ENCODE peak calls at places on chromosomes 6 and 20, in eight cellular contexts. J is mammary epithelial cell, B is endodermal cell, V is foreskin fibroblast, F is Peyer's patch, Y is left ventricle myocardium inferior, T is GM10248, L is Panc1. G is an unnamed sample.
A peak's percentile ranks its signal among the peaks of the same experiment; 100 is the strongest.

GRCh38 chr6:170124836-170125235 is 166.0 kb downstream of the DLL1 start:
- DNase-seq in J (peak; percentile 73), B (peak; percentile 44), V (no peak), F (peak; percentile 49), Y (no peak), T (no peak), L (no peak), G (no peak)

GRCh38 chr6:139290787-139291294 is 957 bp downstream of the TXLNB start:
- DNase-seq in J (no peak), B (no peak), V (peak; percentile 55), F (no peak), Y (no peak), T (peak; percentile 81), L (no peak), G (peak; percentile 70)

GRCh38 chr6:1322206-1322605 is 10.3 kb downstream of the FOXQ1 start:
- DNase-seq in J (no peak), B (no peak), V (no peak), F (no peak), Y (no peak), T (no peak), L (no peak), G (no peak)

GRCh38 chr6:39999006-39999867 is 65.0 kb upstream of the MOCS1 start:
- DNase-seq in J (no peak), B (no peak), V (no peak), F (no peak), Y (no peak), T (no peak), L (no peak), G (no peak)

GRCh38 chr20:23135449-23136447 is 49.6 kb upstream of the CD93 start:
- DNase-seq in J (no peak), B (no peak), V (no peak), F (peak; percentile 19), Y (no peak), T (no peak), L (no peak), G (no peak)

GRCh38 chr6:129104131-129104530 is 221.2 kb downstream of the LAMA2 start:
- DNase-seq in J (peak; percentile 54), B (no peak), V (peak; percentile 75), F (no peak), Y (no peak), T (no peak), L (no peak), G (no peak)

GRCh38 chr6:150652848-150653613 is 53.3 kb downstream of the PLEKHG1 start:
- DNase-seq in J (peak; percentile 56), B (no peak), V (peak; percentile 32), F (no peak), Y (no peak), T (no peak), L (no peak), G (no peak)

GRCh38 chr20:63027425-63028389 is 20.9 kb upstream of the BHLHE23 start:
- DNase-seq in J (no peak), B (no peak), V (peak; percentile 34), F (peak; percentile 36), Y (peak; percentile 10), T (no peak), L (no peak), G (peak; percentile 81)

GRCh38 chr6:22028403-22028802 is 268.4 kb downstream of the PRL start:
- DNase-seq in J (no peak), B (no peak), V (no peak), F (no peak), Y (no peak), T (no peak), L (no peak), G (no peak)

GRCh38 chr6:125899726-125900182 is 56.8 kb upstream of the HINT3 start:
- DNase-seq in J (no peak), B (peak; percentile 53), V (no peak), F (no peak), Y (no peak), T (no peak), L (no peak), G (no peak)

GRCh38 chr6:136012198-136012884 is 160.8 kb downstream of the PDE7B start:
- DNase-seq in J (no peak), B (no peak), V (peak; percentile 84), F (no peak), Y (no peak), T (no peak), L (no peak), G (no peak)

GRCh38 chr6:154980273-154981070 is 14.6 kb upstream of the TIAM2 start:
- DNase-seq in J (no peak), B (no peak), V (no peak), F (no peak), Y (no peak), T (no peak), L (no peak), G (no peak)

GRCh38 chr6:154969796-154970195 is 25.3 kb upstream of the TIAM2 start:
- DNase-seq in J (peak; percentile 41), B (no peak), V (peak; percentile 35), F (no peak), Y (no peak), T (no peak), L (no peak), G (no peak)

DNA sequence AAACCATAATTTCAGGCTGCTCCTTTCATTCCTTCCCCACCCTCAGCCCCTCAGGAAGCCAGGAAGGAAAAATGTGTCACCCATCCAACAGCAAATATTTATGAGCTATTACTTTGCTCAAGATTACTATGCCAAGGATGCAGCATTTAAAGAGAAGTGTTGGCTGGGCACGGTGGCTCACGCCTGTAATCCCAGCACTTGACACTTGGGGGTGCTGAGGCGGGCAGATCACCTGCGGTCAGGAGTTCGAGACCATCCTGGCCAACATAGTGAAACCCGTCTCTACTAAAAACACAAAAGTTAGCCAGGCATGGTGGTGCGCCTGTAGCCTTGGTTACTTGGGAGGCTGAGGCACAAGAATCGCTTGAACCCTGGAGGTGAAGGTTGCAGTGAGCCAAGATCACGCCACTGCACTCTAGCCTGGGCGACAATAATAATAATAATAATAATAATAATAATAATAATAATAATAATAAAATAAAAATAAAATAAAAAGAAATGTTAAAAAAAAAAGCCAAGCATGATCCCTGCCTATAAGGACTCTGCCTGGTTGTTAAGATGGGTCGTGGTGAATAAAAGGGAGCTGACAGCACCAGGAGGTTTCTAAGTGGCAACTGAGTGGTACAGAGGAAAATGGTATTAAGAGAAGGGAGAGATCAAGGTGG is 20.5 kb upstream of the TIAM2 start:
- DNase-seq in J (no peak), B (peak; percentile 70), V (no peak), F (no peak), Y (no peak), T (no peak), L (no peak), G (no peak)
- TF ChIP-seq CTCF in J (no peak), B (peak; percentile 64), V (no peak), F (no peak), Y (no peak), T (no peak), L (no peak), G (no peak)

DNA sequence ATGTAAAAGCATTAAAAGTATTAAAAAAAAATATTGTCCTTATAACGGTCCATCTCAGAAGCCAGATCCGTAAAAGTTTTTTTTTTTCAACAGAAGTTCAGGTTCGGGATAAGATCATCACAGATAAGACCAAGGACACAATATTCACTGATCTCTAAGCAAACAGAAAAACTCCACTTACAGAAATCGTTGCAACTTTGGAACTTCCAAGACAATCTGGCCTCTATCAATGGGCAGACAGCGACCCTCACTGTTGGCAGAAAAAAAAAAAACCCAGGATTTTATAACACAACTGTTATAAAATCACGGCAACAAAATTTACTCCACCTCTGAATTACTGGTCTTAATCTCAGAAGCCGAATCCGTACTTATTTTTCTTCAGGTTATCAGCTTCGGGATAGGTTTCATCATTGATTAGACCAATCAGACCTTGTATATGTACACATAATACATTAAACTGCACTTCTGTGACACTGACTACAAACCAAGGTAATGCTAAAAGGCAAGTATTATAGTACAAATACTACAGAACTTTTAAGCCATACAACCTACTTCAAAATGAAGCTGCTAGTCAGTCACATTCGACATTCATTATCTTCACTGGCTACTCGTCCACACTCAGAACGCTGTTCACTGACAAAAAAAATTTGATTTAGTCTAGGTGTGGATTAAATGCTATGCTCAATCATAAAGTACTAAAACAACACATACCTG is 34.7 kb upstream of the SYNCRIP start:
- DNase-seq in J (no peak), B (no peak), V (peak; percentile 17), F (no peak), Y (no peak), T (no peak), L (no peak), G (no peak)
- TF ChIP-seq CTCF in J (peak; percentile 36), B (peak; percentile 44), V (no peak), F (no peak), Y (peak; percentile 38), T (peak; percentile 11), L (no peak), G (peak; percentile 11)

GRCh38 chr20:18031050-18031449 is 26.7 kb downstream of the OVOL2 start:
- DNase-seq in J (no peak), B (peak; percentile 54), V (no peak), F (no peak), Y (no peak), T (no peak), L (no peak), G (no peak)

GRCh38 chr20:18031888-18032509 is 25.7 kb downstream of the OVOL2 start:
- DNase-seq in J (no peak), B (no peak), V (no peak), F (no peak), Y (no peak), T (no peak), L (no peak), G (no peak)

GRCh38 chr20:18030020-18030419 is 27.7 kb downstream of the OVOL2 start:
- DNase-seq in J (no peak), B (no peak), V (no peak), F (no peak), Y (no peak), T (no peak), L (no peak), G (no peak)

GRCh38 chr20:18034039-18034438 is 23.7 kb downstream of the OVOL2 start:
- DNase-seq in J (no peak), B (no peak), V (no peak), F (no peak), Y (no peak), T (no peak), L (no peak), G (no peak)

GRCh38 chr20:18032977-18033892 is 24.5 kb downstream of the OVOL2 start:
- DNase-seq in J (peak; percentile 25), B (peak; percentile 85), V (no peak), F (peak; percentile 74), Y (no peak), T (no peak), L (no peak), G (no peak)
- TF ChIP-seq CTCF in J (no peak), B (peak; percentile 79), V (no peak), F (peak; percentile 15), Y (no peak), T (no peak), L (no peak), G (no peak)

GRCh38 chr6:7914991-7915789 is 4.6 kb upstream of the TXNDC5 start:
- DNase-seq in J (no peak), B (peak; percentile 26), V (peak; percentile 95), F (no peak), Y (peak; percentile 67), T (no peak), L (no peak), G (no peak)
- TF ChIP-seq CTCF in J (no peak), B (no peak), V (no peak), F (no peak), Y (no peak), T (no peak), L (no peak), G (no peak)